ENCODE peak calls at places on chromosome 18, in eight cellular contexts. One of them, this sample, is unnamed.
A peak's percentile ranks its signal among the peaks of the same experiment; 100 is the strongest.

GRCh38 chr18:74577019-74577418 is 20.7 kb upstream of the ZNF407 start:
- DNase-seq in activated B cell treated with CpG ODN at 0.5 μM for 24 hours: no peak
- DNase-seq in cardiac fibroblast: no peak
- DNase-seq in B cell: no peak
- DNase-seq in colonic mucosa: no peak
- DNase-seq in kidney: no peak
- DNase-seq in endodermal cell: no peak
- DNase-seq in MCF 10A: no peak
- DNase-seq in this sample: no peak

GRCh38 chr18:48387300-48387699 is 21.9 kb downstream of the ZBTB7C start:
- DNase-seq in B cell: no peak
- DNase-seq in cardiac fibroblast: no peak
- DNase-seq in MCF 10A: no peak
- DNase-seq in colonic mucosa: no peak
- DNase-seq in activated B cell treated with CpG ODN at 0.5 μM for 24 hours: no peak
- DNase-seq in kidney: no peak
- DNase-seq in endodermal cell: no peak
- DNase-seq in this sample: no peak

GRCh38 chr18:77022116-77022515 is 110.5 kb downstream of the MBP start:
- DNase-seq in colonic mucosa: no peak
- DNase-seq in kidney: no peak
- DNase-seq in cardiac fibroblast: no peak
- DNase-seq in B cell: no peak
- DNase-seq in activated B cell treated with CpG ODN at 0.5 μM for 24 hours: no peak
- DNase-seq in endodermal cell: no peak
- DNase-seq in MCF 10A: no peak
- DNase-seq in this sample: no peak

GRCh38 chr18:23194969-23195957 is 60.0 kb downstream of the CABLES1 start:
- DNase-seq in endodermal cell: no peak
- DNase-seq in MCF 10A: no peak
- DNase-seq in cardiac fibroblast: no peak
- DNase-seq in B cell: no peak
- DNase-seq in activated B cell treated with CpG ODN at 0.5 μM for 24 hours: no peak
- DNase-seq in colonic mucosa: no peak
- DNase-seq in kidney: no peak
- DNase-seq in this sample: no peak

GRCh38 chr18:45171575-45172225 is 443.6 kb upstream of the SLC14A2 start:
- DNase-seq in MCF 10A: no peak
- DNase-seq in cardiac fibroblast: peak; percentile 64
- DNase-seq in endodermal cell: no peak
- DNase-seq in B cell: no peak
- DNase-seq in colonic mucosa: no peak
- DNase-seq in activated B cell treated with CpG ODN at 0.5 μM for 24 hours: no peak
- DNase-seq in kidney: no peak
- DNase-seq in this sample: no peak

GRCh38 chr18:59353079-59353680 is 5.9 kb downstream of the LMAN1 start:
- DNase-seq in MCF 10A: peak; percentile 37
- DNase-seq in kidney: no peak
- DNase-seq in colonic mucosa: no peak
- DNase-seq in activated B cell treated with CpG ODN at 0.5 μM for 24 hours: no peak
- DNase-seq in endodermal cell: no peak
- DNase-seq in cardiac fibroblast: peak; percentile 25
- DNase-seq in B cell: no peak
- DNase-seq in this sample: no peak

GRCh38 chr18:43590182-43590903 is 313.1 kb upstream of the SYT4 start:
- DNase-seq in endodermal cell: no peak
- DNase-seq in cardiac fibroblast: no peak
- DNase-seq in kidney: peak; percentile 67
- DNase-seq in B cell: no peak
- DNase-seq in MCF 10A: peak; percentile 51
- DNase-seq in colonic mucosa: no peak
- DNase-seq in activated B cell treated with CpG ODN at 0.5 μM for 24 hours: no peak
- DNase-seq in this sample: no peak

GRCh38 chr18:46343940-46344372 is 239.8 kb downstream of the HAUS1 start:
- DNase-seq in kidney: no peak
- DNase-seq in colonic mucosa: peak; percentile 24
- DNase-seq in endodermal cell: peak; percentile 74
- DNase-seq in MCF 10A: peak; percentile 16
- DNase-seq in activated B cell treated with CpG ODN at 0.5 μM for 24 hours: no peak
- DNase-seq in B cell: peak; percentile 48
- DNase-seq in cardiac fibroblast: no peak
- DNase-seq in this sample: no peak

GRCh38 chr18:58413667-58414628 is 214.9 kb downstream of the ALPK2 start:
- DNase-seq in cardiac fibroblast: no peak
- DNase-seq in colonic mucosa: no peak
- DNase-seq in activated B cell treated with CpG ODN at 0.5 μM for 24 hours: no peak
- DNase-seq in kidney: no peak
- DNase-seq in endodermal cell: peak; percentile 54
- DNase-seq in B cell: no peak
- DNase-seq in MCF 10A: no peak
- DNase-seq in this sample: no peak

DNA sequence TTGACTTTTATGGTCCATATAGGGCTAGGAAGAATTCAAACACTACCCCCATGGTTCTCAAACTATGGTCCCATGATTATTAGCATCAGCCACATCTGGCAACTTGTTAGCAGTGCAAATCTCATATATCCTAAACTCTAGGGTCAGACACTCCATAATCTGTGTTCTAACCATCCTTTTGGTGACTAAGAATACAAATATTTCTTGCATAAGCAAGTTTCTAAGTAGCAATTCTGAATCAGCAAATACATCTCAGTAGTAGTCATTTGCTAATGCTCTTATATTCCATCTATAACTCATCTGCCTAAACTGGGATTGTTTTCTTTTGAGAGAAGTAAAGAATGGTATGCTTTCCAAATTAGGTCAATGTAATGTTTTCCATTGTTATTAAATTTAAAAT is 447.3 kb downstream of the TMX3 start:
- DNase-seq in activated B cell treated with CpG ODN at 0.5 μM for 24 hours: no peak
- DNase-seq in colonic mucosa: no peak
- DNase-seq in B cell: no peak
- DNase-seq in endodermal cell: no peak
- DNase-seq in kidney: no peak
- DNase-seq in MCF 10A: peak; percentile 36
- DNase-seq in cardiac fibroblast: peak; percentile 82
- DNase-seq in this sample: no peak
- TF ChIP-seq CTCF in activated B cell treated with CpG ODN at 0.5 μM for 24 hours: no peak
- TF ChIP-seq CTCF in colonic mucosa: no peak
- TF ChIP-seq CTCF in B cell: no peak
- TF ChIP-seq CTCF in endodermal cell: no peak
- TF ChIP-seq CTCF in kidney: no peak
- TF ChIP-seq CTCF in MCF 10A: no peak
- TF ChIP-seq CTCF in cardiac fibroblast: no peak
- TF ChIP-seq CTCF in this sample: no peak

DNA sequence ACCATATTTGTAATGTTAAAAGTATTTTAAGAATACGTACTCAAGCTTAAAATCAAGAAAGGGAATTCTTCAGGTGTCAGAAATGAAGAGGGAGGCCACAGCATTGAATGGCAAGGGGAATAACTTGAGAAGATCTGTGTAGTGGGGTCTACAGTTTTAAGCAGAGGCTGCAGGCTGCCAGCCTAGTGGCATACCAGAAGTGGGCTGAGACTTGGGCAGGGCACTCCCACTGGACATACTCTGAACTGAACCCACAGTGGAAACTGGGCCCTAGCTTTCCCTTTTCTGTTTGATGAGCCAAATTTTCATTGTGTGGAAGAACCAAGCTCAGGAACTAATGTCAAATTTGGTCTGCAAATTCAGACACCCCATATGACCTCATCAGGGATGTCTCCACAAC is 238.8 kb downstream of the PTPRM start:
- DNase-seq in colonic mucosa: no peak
- DNase-seq in cardiac fibroblast: no peak
- DNase-seq in MCF 10A: no peak
- DNase-seq in B cell: no peak
- DNase-seq in endodermal cell: no peak
- DNase-seq in activated B cell treated with CpG ODN at 0.5 μM for 24 hours: no peak
- DNase-seq in kidney: no peak
- DNase-seq in this sample: no peak
- TF ChIP-seq CTCF in colonic mucosa: no peak
- TF ChIP-seq CTCF in cardiac fibroblast: peak; percentile 10
- TF ChIP-seq CTCF in MCF 10A: no peak
- TF ChIP-seq CTCF in B cell: no peak
- TF ChIP-seq CTCF in endodermal cell: peak; percentile 40
- TF ChIP-seq CTCF in activated B cell treated with CpG ODN at 0.5 μM for 24 hours: no peak
- TF ChIP-seq CTCF in kidney: no peak
- TF ChIP-seq CTCF in this sample: no peak

GRCh38 chr18:27073404-27073830 is 111.7 kb downstream of the CHST9 start:
- DNase-seq in MCF 10A: no peak
- DNase-seq in colonic mucosa: no peak
- DNase-seq in endodermal cell: no peak
- DNase-seq in B cell: no peak
- DNase-seq in kidney: no peak
- DNase-seq in cardiac fibroblast: no peak
- DNase-seq in activated B cell treated with CpG ODN at 0.5 μM for 24 hours: no peak
- DNase-seq in this sample: no peak
- TF ChIP-seq CTCF in MCF 10A: no peak
- TF ChIP-seq CTCF in colonic mucosa: no peak
- TF ChIP-seq CTCF in endodermal cell: no peak
- TF ChIP-seq CTCF in B cell: no peak
- TF ChIP-seq CTCF in kidney: no peak
- TF ChIP-seq CTCF in cardiac fibroblast: no peak
- TF ChIP-seq CTCF in activated B cell treated with CpG ODN at 0.5 μM for 24 hours: no peak
- TF ChIP-seq CTCF in this sample: no peak

GRCh38 chr18:27004056-27004829 is 138.7 kb upstream of the AQP4 start:
- DNase-seq in B cell: no peak
- DNase-seq in colonic mucosa: no peak
- DNase-seq in activated B cell treated with CpG ODN at 0.5 μM for 24 hours: no peak
- DNase-seq in MCF 10A: peak; percentile 11
- DNase-seq in kidney: no peak
- DNase-seq in cardiac fibroblast: peak; percentile 30
- DNase-seq in endodermal cell: no peak
- DNase-seq in this sample: no peak
- TF ChIP-seq CTCF in B cell: no peak
- TF ChIP-seq CTCF in colonic mucosa: no peak
- TF ChIP-seq CTCF in activated B cell treated with CpG ODN at 0.5 μM for 24 hours: no peak
- TF ChIP-seq CTCF in MCF 10A: peak; percentile 21
- TF ChIP-seq CTCF in kidney: peak; percentile 10
- TF ChIP-seq CTCF in cardiac fibroblast: peak; percentile 33
- TF ChIP-seq CTCF in endodermal cell: peak; percentile 56
- TF ChIP-seq CTCF in this sample: peak; percentile 60

GRCh38 chr18:32355896-32356295 is 114.8 kb downstream of the GAREM1 start:
- DNase-seq in MCF 10A: no peak
- DNase-seq in activated B cell treated with CpG ODN at 0.5 μM for 24 hours: no peak
- DNase-seq in cardiac fibroblast: peak; percentile 80
- DNase-seq in B cell: no peak
- DNase-seq in endodermal cell: no peak
- DNase-seq in colonic mucosa: no peak
- DNase-seq in kidney: no peak
- DNase-seq in this sample: no peak

GRCh38 chr18:32349728-32350395 is 120.8 kb downstream of the GAREM1 start:
- DNase-seq in colonic mucosa: peak; percentile 61
- DNase-seq in endodermal cell: no peak
- DNase-seq in B cell: no peak
- DNase-seq in kidney: no peak
- DNase-seq in activated B cell treated with CpG ODN at 0.5 μM for 24 hours: no peak
- DNase-seq in cardiac fibroblast: peak; percentile 99
- DNase-seq in MCF 10A: peak; percentile 94
- DNase-seq in this sample: peak; percentile 90

GRCh38 chr18:32353257-32353656 is 117.4 kb downstream of the GAREM1 start:
- DNase-seq in endodermal cell: no peak
- DNase-seq in kidney: no peak
- DNase-seq in MCF 10A: no peak
- DNase-seq in colonic mucosa: no peak
- DNase-seq in activated B cell treated with CpG ODN at 0.5 μM for 24 hours: no peak
- DNase-seq in cardiac fibroblast: no peak
- DNase-seq in B cell: no peak
- DNase-seq in this sample: no peak

GRCh38 chr18:32346667-32347066 is 124.0 kb downstream of the GAREM1 start:
- DNase-seq in MCF 10A: no peak
- DNase-seq in endodermal cell: no peak
- DNase-seq in cardiac fibroblast: peak; percentile 36
- DNase-seq in activated B cell treated with CpG ODN at 0.5 μM for 24 hours: no peak
- DNase-seq in kidney: no peak
- DNase-seq in colonic mucosa: no peak
- DNase-seq in B cell: no peak
- DNase-seq in this sample: no peak

GRCh38 chr18:32351014-32351413 is 119.7 kb downstream of the GAREM1 start:
- DNase-seq in endodermal cell: no peak
- DNase-seq in colonic mucosa: no peak
- DNase-seq in kidney: no peak
- DNase-seq in MCF 10A: no peak
- DNase-seq in B cell: no peak
- DNase-seq in activated B cell treated with CpG ODN at 0.5 μM for 24 hours: no peak
- DNase-seq in cardiac fibroblast: peak; percentile 63
- DNase-seq in this sample: no peak
- TF ChIP-seq CTCF in endodermal cell: no peak
- TF ChIP-seq CTCF in colonic mucosa: no peak
- TF ChIP-seq CTCF in kidney: no peak
- TF ChIP-seq CTCF in MCF 10A: no peak
- TF ChIP-seq CTCF in B cell: no peak
- TF ChIP-seq CTCF in activated B cell treated with CpG ODN at 0.5 μM for 24 hours: no peak
- TF ChIP-seq CTCF in cardiac fibroblast: no peak
- TF ChIP-seq CTCF in this sample: no peak

GRCh38 chr18:79877163-79878091 is 74.0 kb downstream of the SLC66A2 start:
- DNase-seq in endodermal cell: peak; percentile 63
- DNase-seq in colonic mucosa: no peak
- DNase-seq in B cell: no peak
- DNase-seq in kidney: peak; percentile 37
- DNase-seq in cardiac fibroblast: no peak
- DNase-seq in MCF 10A: no peak
- DNase-seq in activated B cell treated with CpG ODN at 0.5 μM for 24 hours: no peak
- DNase-seq in this sample: peak; percentile 83
- TF ChIP-seq CTCF in endodermal cell: peak; percentile 42
- TF ChIP-seq CTCF in colonic mucosa: no peak
- TF ChIP-seq CTCF in B cell: no peak
- TF ChIP-seq CTCF in kidney: no peak
- TF ChIP-seq CTCF in cardiac fibroblast: no peak
- TF ChIP-seq CTCF in MCF 10A: no peak
- TF ChIP-seq CTCF in activated B cell treated with CpG ODN at 0.5 μM for 24 hours: no peak
- TF ChIP-seq CTCF in this sample: no peak

This sample was measured in osteocyte.